ENCODE peak calls at places on chromosome 22, in five cellular contexts. E, M, H, R and N are unnamed samples.

GRCh38 chr22:26766510-26767350 is 109.3 kb downstream of the MIAT start:
- DNase-seq in M (no peak), E (no peak), H (no peak), R (no peak), N (no peak)

GRCh38 chr22:48098243-48098935 is 1335.9 kb downstream of the TBC1D22A start:
- DNase-seq in E (peak), H (no peak), R (peak), M (no peak), N (no peak)

GRCh38 chr22:26648011-26648497 is 9.3 kb upstream of the MIAT start:
- DNase-seq in M (peak), R (no peak), H (no peak), E (no peak), N (no peak)

GRCh38 chr22:36360871-36361383 is 26.8 kb downstream of the MYH9 start:
- DNase-seq in H (no peak), E (no peak), R (no peak), M (no peak), N (no peak)

GRCh38 chr22:25370322-25370721 is 150.9 kb downstream of the CRYBB2 start:
- DNase-seq in E (no peak), H (no peak), M (no peak), R (no peak), N (no peak)

GRCh38 chr22:38965614-38966378 is 8.4 kb downstream of the APOBEC3A start:
- DNase-seq in H (no peak), R (no peak), E (no peak), M (no peak), N (no peak)

GRCh38 chr22:42473484-42474193 is 41.4 kb upstream of the NFAM1 start:
- DNase-seq in H (peak), R (no peak), M (peak), E (no peak), N (no peak)

GRCh38 chr22:21013742-21014201 is 1.2 kb upstream of the P2RX6 start:
- DNase-seq in H (no peak), M (no peak), E (no peak), R (no peak), N (no peak)

GRCh38 chr22:37457093-37457893 is 28.9 kb downstream of the MFNG start:
- DNase-seq in R (peak), E (peak), H (peak), M (peak), N (no peak)

GRCh38 chr22:50694099-50694498 is 21.5 kb downstream of the SHANK3 start:
- DNase-seq in E (no peak), M (no peak), R (no peak), H (peak), N (no peak)

GRCh38 chr22:24813861-24814770 is 8.1 kb downstream of the SGSM1 start:
- DNase-seq in M (no peak), H (no peak), E (no peak), R (no peak), N (no peak)

GRCh38 chr22:48794906-48795305 is 1032.8 kb downstream of the BRD1 start:
- DNase-seq in M (no peak), E (no peak), R (no peak), H (no peak), N (no peak)

GRCh38 chr22:23521442-23522113 is 58.5 kb downstream of the IGLL1 start:
- DNase-seq in M (peak), R (peak), E (peak), H (peak), N (peak)

GRCh38 chr22:39300198-39300830 is 19.1 kb downstream of the RPL3 start:
- DNase-seq in E (peak), H (peak), M (no peak), R (no peak), N (no peak)

GRCh38 chr22:30486661-30487115 is 14.9 kb upstream of the SEC14L3 start:
- DNase-seq in E (no peak), M (no peak), R (no peak), H (no peak), N (no peak)

GRCh38 chr22:41910599-41911291 is 4.1 kb downstream of the SHISA8 start:
- DNase-seq in M (no peak), E (no peak), H (peak), R (no peak), N (peak)

GRCh38 chr22:48944756-48945620 is 882.7 kb downstream of the BRD1 start:
- DNase-seq in R (no peak), E (no peak), M (no peak), H (no peak), N (no peak)

GRCh38 chr22:40206561-40206960 is 28.8 kb downstream of the TNRC6B start:
- DNase-seq in R (no peak), M (no peak), H (no peak), E (no peak), N (no peak)

GRCh38 chr22:23218867-23219251 is 38.5 kb downstream of the BCR start:
- DNase-seq in M (peak), R (no peak), H (no peak), E (no peak), N (no peak)

GRCh38 chr22:38841211-38841610 is 2.6 kb downstream of the NPTXR start:
- DNase-seq in E (no peak), H (no peak), M (peak), R (no peak), N (no peak)

GRCh38 chr22:36331306-36331911 is 56.4 kb downstream of the MYH9 start:
- DNase-seq in R (peak), E (peak), H (peak), M (no peak), N (no peak)

GRCh38 chr22:30016596-30016995 is 63.7 kb upstream of the HORMAD2 start:
- DNase-seq in M (no peak), H (peak), E (no peak), R (no peak), N (no peak)

GRCh38 chr22:24094966-24095365 is 83.9 kb downstream of the CABIN1 start:
- DNase-seq in M (no peak), H (no peak), R (no peak), E (no peak), N (no peak)

GRCh38 chr22:48382197-48382596 is 1445.5 kb downstream of the BRD1 start:
- DNase-seq in M (no peak), E (no peak), R (no peak), H (no peak), N (no peak)

GRCh38 chr22:32996702-32997101 is 61.5 kb downstream of the SYN3 start:
- DNase-seq in R (no peak), H (peak), E (no peak), M (no peak), N (no peak)

GRCh38 chr22:46295277-46295971 is 1.2 kb upstream of the GTSE1 start:
- DNase-seq in R (no peak), H (no peak), E (no peak), M (no peak), N (no peak)

GRCh38 chr22:48369789-48370507 is 1457.7 kb downstream of the BRD1 start:
- DNase-seq in H (no peak), R (no peak), E (no peak), M (no peak), N (no peak)

GRCh38 chr22:49235463-49236300 is 592.0 kb downstream of the BRD1 start:
- DNase-seq in R (no peak), E (no peak), M (peak), H (no peak), N (no peak)

GRCh38 chr22:22855617-22856308 is 31.9 kb upstream of the IGLL5 start:
- DNase-seq in E (no peak), H (peak), M (no peak), R (no peak), N (no peak)